ENCODE peak calls at places on chromosomes 11 and 22, in four cellular contexts. F, C, N and Z are unnamed samples. For H3K4me1, the result is how much of the 10 kb centered on the place peaks cover.

GRCh38 chr11:75151346-75152047 is 590 bp downstream of the SLCO2B1 start:
- DNase-seq in F (no peak), C (no peak), N (no peak), Z (no peak)

GRCh38 chr11:60872124-60872951 is 5.0 kb downstream of the ZP1 start:
- DNase-seq in F (no peak), C (no peak), N (no peak), Z (peak)

GRCh38 chr22:28822930-28823481 is 22.6 kb upstream of the XBP1 start:
- DNase-seq in F (no peak), C (no peak), N (no peak), Z (no peak)

GRCh38 chr11:1493650-1494244 is 7.2 kb upstream of the MOB2 start:
- DNase-seq in F (no peak), C (no peak), N (no peak), Z (no peak)

GRCh38 chr11:61778357-61778886 is 14.0 kb downstream of the TMEM258 start:
- DNase-seq in F (no peak), C (no peak), N (no peak), Z (no peak)

GRCh38 chr11:125368757-125369156 is 127.3 kb downstream of the FEZ1 start:
- DNase-seq in F (no peak), C (no peak), N (no peak), Z (no peak)

GRCh38 chr11:107651672-107652071 is 60.2 kb downstream of the SLN start:
- DNase-seq in F (peak), C (no peak), N (no peak), Z (no peak)

GRCh38 chr11:6693342-6694228 is 10.4 kb upstream of the MRPL17 start:
- DNase-seq in F (no peak), C (no peak), N (no peak), Z (no peak)

GRCh38 chr11:35011389-35011788 is 95.0 kb downstream of the PDHX start:
- DNase-seq in F (no peak), C (no peak), N (no peak), Z (no peak)

GRCh38 chr11:23212829-23213228 is 352.6 kb upstream of the CCDC179 start:
- DNase-seq in F (no peak), C (no peak), N (no peak), Z (no peak)

GRCh38 chr11:114876231-114876630 is 197.9 kb downstream of the NXPE2 start:
- DNase-seq in F (no peak), C (no peak), N (no peak), Z (no peak)

GRCh38 chr11:48683226-48683720 is 194.7 kb downstream of the OR4A47 start:
- DNase-seq in F (no peak), C (no peak), N (no peak), Z (no peak)

GRCh38 chr22:45744442-45744841 is 72.8 kb downstream of the ATXN10 start:
- DNase-seq in F (no peak), C (no peak), N (no peak), Z (no peak)

GRCh38 chr22:22578702-22579424 is 19.8 kb upstream of the PRAME start:
- DNase-seq in F (no peak), C (peak), N (no peak), Z (no peak)

GRCh38 chr11:115607621-115608191 is 103.5 kb upstream of the CADM1 start:
- DNase-seq in F (no peak), C (no peak), N (no peak), Z (peak)

GRCh38 chr11:72696866-72697428 is 22.7 kb upstream of the PDE2A start:
- DNase-seq in F (no peak), C (peak), N (peak), Z (no peak)

GRCh38 chr22:18113680-18114394 is 3.2 kb downstream of the TUBA8 start:
- DNase-seq in F (no peak), C (no peak), N (no peak), Z (no peak)

GRCh38 chr11:114625294-114625693 is 29.7 kb upstream of the NXPE4 start:
- DNase-seq in F (no peak), C (no peak), N (no peak), Z (no peak)

GRCh38 chr11:70263363-70263762 is 7.1 kb upstream of the PPFIA1 start:
- DNase-seq in F (no peak), C (no peak), N (no peak), Z (no peak)

GRCh38 chr11:114348200-114349191 is 51.8 kb downstream of the C11orf71 start:
- DNase-seq in F (no peak), C (peak), N (peak), Z (peak)

GRCh38 chr11:813440-814096 is 3.8 kb downstream of the RPLP2 start:
- DNase-seq in F (no peak), C (no peak), N (no peak), Z (no peak)

GRCh38 chr11:19871531-19871930 is 158.9 kb downstream of the NAV2 start:
- DNase-seq in F (no peak), C (no peak), N (no peak), Z (no peak)

GRCh38 chr11:82960000-82960778 is 58.7 kb downstream of the DDIAS start:
- DNase-seq in F (no peak), C (no peak), N (no peak), Z (no peak)

GRCh38 chr22:49052023-49052538 is 775.6 kb downstream of the BRD1 start:
- DNase-seq in F (no peak), C (peak), N (no peak), Z (no peak)

GRCh38 chr11:117657801-117658200 is 139.2 kb downstream of the DSCAML1 start:
- DNase-seq in F (no peak), C (no peak), N (no peak), Z (no peak)
- H3K4me1 ChIP-seq in F (under half), C (under half), N (under half), Z (under half)

GRCh38 chr11:128886401-128887119 is 4.6 kb upstream of the KCNJ5 start:
- DNase-seq in F (no peak), C (no peak), N (no peak), Z (peak)
- TF ChIP-seq CHD2 in F (no peak), C (no peak), N (no peak), Z (no peak)

GRCh38 chr22:27799334-27800249 is 2.0 kb downstream of the MN1 start:
- DNase-seq in F (no peak), C (no peak), N (no peak), Z (peak)

GRCh38 chr22:27802389-27803079 is 978 bp upstream of the MN1 start:
- DNase-seq in F (no peak), C (no peak), N (no peak), Z (no peak)

GRCh38 chr22:27801616-27802388 is at the start of gene MN1:
- DNase-seq in F (peak), C (no peak), N (peak), Z (peak)

GRCh38 chr22:27800250-27801131 is 1.1 kb downstream of the MN1 start:
- DNase-seq in F (no peak), C (no peak), N (no peak), Z (peak)

DNA sequence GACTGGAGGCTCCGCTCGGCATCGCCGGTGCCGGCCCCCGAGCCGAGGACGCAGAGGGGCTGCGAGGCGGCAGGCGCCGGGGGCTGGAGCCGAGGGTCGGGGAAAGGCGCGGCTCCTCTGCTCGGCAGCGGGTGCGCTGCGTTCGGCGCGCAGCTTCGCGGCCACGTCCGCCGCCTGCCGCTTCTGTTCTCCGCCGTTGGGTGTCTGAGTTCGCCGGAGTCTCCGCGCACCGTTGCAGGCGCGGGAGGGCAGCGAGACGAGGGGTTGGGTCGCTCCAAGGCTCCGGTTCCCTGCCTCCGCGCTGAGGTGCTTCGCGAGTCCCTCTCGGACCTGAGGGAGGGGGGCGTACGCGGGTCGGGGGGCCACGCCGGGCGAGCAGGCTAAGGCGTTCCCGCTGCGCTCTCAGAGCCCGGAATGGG is 350 bp downstream of the MN1 start:
- DNase-seq in F (peak), C (no peak), N (peak), Z (peak)
- H3K4me1 ChIP-seq in F (under half), C (under half), N (under half), Z (under half)

GRCh38 chr11:33063326-33063775 is 24.0 kb downstream of the TCP11L1 start:
- DNase-seq in F (no peak), C (no peak), N (no peak), Z (no peak)
- TF ChIP-seq CHD2 in F (no peak), C (no peak), N (no peak), Z (no peak)